ENCODE peak calls at places on chromosomes 7 and 10, in four cellular contexts. C is fibroblast of lung, O is mammary epithelial cell, R is HCT116. A is an unnamed sample.
A peak's percentile ranks its signal among the peaks of the same experiment; 100 is the strongest.

GRCh38 chr7:158782638-158783490 is 46.4 kb downstream of the ESYT2 start:
- DNase-seq in C (no peak), O (no peak), R (no peak), A (peak; percentile 64)

GRCh38 chr7:14332155-14332554 is 342.7 kb upstream of the ETV1 start:
- DNase-seq in C (peak; percentile 71), O (no peak), R (no peak), A (no peak)

GRCh38 chr7:157772486-157773130 is 435.8 kb downstream of the DNAJB6 start:
- DNase-seq in C (no peak), O (no peak), R (no peak), A (no peak)

GRCh38 chr7:148299335-148299734 is 291.2 kb upstream of the C7orf33 start:
- DNase-seq in C (no peak), O (no peak), R (no peak), A (no peak)

GRCh38 chr7:85167636-85168035 is 19.2 kb downstream of the SEMA3D start:
- DNase-seq in C (peak; percentile 19), O (no peak), R (no peak), A (no peak)

GRCh38 chr10:98267894-98268693 is at the start of gene LOXL4:
- DNase-seq in C (peak; percentile 45), O (no peak), R (no peak), A (no peak)

GRCh38 chr10:114261116-114261515 is 22.1 kb downstream of the VWA2 start:
- DNase-seq in C (peak; percentile 93), O (peak; percentile 86), R (no peak), A (no peak)

GRCh38 chr10:117936136-117936535 is 110.6 kb downstream of the RAB11FIP2 start:
- DNase-seq in C (peak; percentile 15), O (no peak), R (no peak), A (no peak)

GRCh38 chr10:106609867-106610266 is 554.6 kb downstream of the SORCS1 start:
- DNase-seq in C (no peak), O (peak; percentile 5), R (no peak), A (no peak)

GRCh38 chr10:48343871-48344598 is 37.6 kb downstream of the MAPK8 start:
- DNase-seq in C (peak; percentile 21), O (no peak), R (no peak), A (no peak)

GRCh38 chr10:8584666-8585065 is 530.2 kb downstream of the GATA3 start:
- DNase-seq in C (no peak), O (no peak), R (no peak), A (peak; percentile 7)

GRCh38 chr7:149291036-149291835 is 29.2 kb downstream of the ZNF783 start:
- DNase-seq in C (no peak), O (no peak), R (no peak), A (no peak)

GRCh38 chr7:36994456-36995112 is 270.3 kb upstream of the AOAH start:
- DNase-seq in C (peak; percentile 22), O (peak; percentile 51), R (no peak), A (no peak)

GRCh38 chr7:29309041-29309860 is 114.7 kb downstream of the CHN2 start:
- DNase-seq in C (no peak), O (no peak), R (no peak), A (no peak)

GRCh38 chr10:37304036-37304435 is 178.6 kb downstream of the ANKRD30A start:
- DNase-seq in C (no peak), O (no peak), R (no peak), A (no peak)

GRCh38 chr7:14934831-14935230 is 32.3 kb upstream of the DGKB start:
- DNase-seq in C (no peak), O (no peak), R (no peak), A (no peak)

GRCh38 chr10:92490387-92490786 is 83.5 kb downstream of the IDE start:
- DNase-seq in C (no peak), O (peak; percentile 38), R (no peak), A (no peak)

GRCh38 chr7:1505731-1506550 is 1.8 kb upstream of the INTS1 start:
- DNase-seq in C (no peak), O (no peak), R (no peak), A (peak; percentile 24)
- H2AFZ ChIP-seq in C (no peak overlapping the region), O (no peak overlapping the region), R (no peak overlapping the region), A (no peak overlapping the region)

GRCh38 chr10:5873515-5873995 is 16.1 kb downstream of the ANKRD16 start:
- DNase-seq in C (peak; percentile 51), O (peak; percentile 57), R (peak; percentile 36), A (peak; percentile 63)
- H3K4me3 ChIP-seq in C (no peak overlapping the region), O (no peak overlapping the region), R (no peak overlapping the region), A (no peak overlapping the region)

GRCh38 chr7:113606325-113606724 is 312.5 kb downstream of the PPP1R3A start:
- DNase-seq in C (peak; percentile 7), O (no peak), R (no peak), A (no peak)

GRCh38 chr7:113610572-113610971 is 308.2 kb downstream of the PPP1R3A start:
- DNase-seq in C (no peak), O (no peak), R (no peak), A (no peak)

GRCh38 chr7:113608786-113609185 is 310.0 kb downstream of the PPP1R3A start:
- DNase-seq in C (peak; percentile 3), O (no peak), R (no peak), A (no peak)
- TF ChIP-seq CTCF in C (no peak), O (no peak), R (no peak), A (no peak)

GRCh38 chr10:76554478-76554877 is 1083.1 kb downstream of the KCNMA1 start:
- DNase-seq in C (no peak), O (no peak), R (no peak), A (no peak)
- H2AFZ ChIP-seq in C (no peak overlapping the region), O (peak overlapping the region; percentile 24), R (no peak overlapping the region), A (no peak overlapping the region)

GRCh38 chr10:99523251-99523773 is 9.4 kb upstream of the NKX2-3 start:
- DNase-seq in C (no peak), O (no peak), R (no peak), A (no peak)

GRCh38 chr10:99524050-99524666 is 8.6 kb upstream of the NKX2-3 start:
- DNase-seq in C (no peak), O (no peak), R (no peak), A (no peak)

GRCh38 chr10:99522078-99522479 is 10.7 kb upstream of the NKX2-3 start:
- DNase-seq in C (no peak), O (no peak), R (no peak), A (no peak)

GRCh38 chr10:99521474-99522077 is 11.2 kb upstream of the NKX2-3 start:
- DNase-seq in C (no peak), O (no peak), R (no peak), A (no peak)

DNA sequence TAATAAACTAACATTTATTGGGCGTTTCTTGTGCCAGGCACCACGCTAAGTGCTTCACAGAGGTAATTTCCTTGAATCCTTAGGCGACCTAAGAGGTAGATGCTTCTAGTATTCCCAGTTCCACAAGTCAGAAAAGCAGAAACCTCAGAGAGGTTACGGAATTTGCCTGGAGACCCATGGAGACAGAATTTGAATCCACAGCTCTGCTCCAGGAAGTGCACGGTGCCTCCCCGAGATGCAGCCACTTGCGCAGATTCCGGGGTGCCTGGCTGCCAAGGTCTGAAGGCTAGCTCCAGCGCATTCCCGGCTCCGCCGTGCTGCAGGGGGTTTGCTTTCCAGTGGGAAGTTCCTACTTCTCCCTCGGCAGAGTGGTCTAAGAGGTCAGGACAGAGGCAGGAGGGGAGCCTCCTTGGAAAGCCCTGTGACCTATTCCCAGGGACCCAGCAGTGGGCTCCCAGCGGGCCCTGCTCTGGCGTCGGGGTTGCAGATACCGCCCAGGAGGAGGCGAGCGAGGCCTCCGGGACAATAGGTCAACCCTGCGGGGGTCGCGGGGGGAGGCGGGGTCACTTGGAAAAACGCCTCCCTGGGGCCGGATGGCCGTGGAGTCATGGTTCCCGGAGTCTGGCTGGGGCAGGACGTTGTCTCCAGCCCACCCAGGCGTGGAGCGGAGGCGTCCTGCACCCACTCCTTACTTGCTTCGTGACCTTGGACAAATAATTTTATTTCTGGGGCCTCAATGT is 10.1 kb upstream of the NKX2-3 start:
- DNase-seq in C (no peak), O (no peak), R (no peak), A (no peak)
- H3K4me3 ChIP-seq in C (no peak overlapping the region), O (no peak overlapping the region), R (no peak overlapping the region), A (no peak overlapping the region)

GRCh38 chr7:86963599-86964230 is 95.7 kb downstream of the ELAPOR2 start:
- DNase-seq in C (peak; percentile 21), O (no peak), R (no peak), A (no peak)
- TF ChIP-seq CTCF in C (no peak), O (no peak), R (no peak), A (no peak)

A was measured in PC-9.